ENCODE peak calls at places on chromosome 5, in nine cellular contexts. V is fibroblast of the aortic adventitia, Y is HCT116, M is K562, C is AG10803, R is GM12865, A is dorsolateral prefrontal cortex, T is astrocyte of the cerebellum, L is PC-9. X is an unnamed sample.

GRCh38 chr5:169970911-169971436 is 9.3 kb downstream of the INSYN2B start:
- DNase-seq in V (peak), Y (no peak), M (no peak), C (peak), R (no peak), A (no peak), T (peak), L (peak), X (no peak)

GRCh38 chr5:178339272-178339671 is 106.7 kb upstream of the PHYKPL start:
- DNase-seq in V (no peak), Y (no peak), M (no peak), C (no peak), R (no peak), A (no peak), T (no peak), L (no peak), X (no peak)

GRCh38 chr5:158590936-158591863 is 508.5 kb downstream of the EBF1 start:
- DNase-seq in V (peak), Y (no peak), M (no peak), C (peak), R (no peak), A (no peak), T (peak), L (no peak), X (no peak)

GRCh38 chr5:134189031-134189430 is 12.3 kb upstream of the SKP1 start:
- DNase-seq in V (no peak), Y (no peak), M (no peak), C (no peak), R (no peak), A (no peak), T (no peak), L (no peak), X (no peak)

GRCh38 chr5:44365351-44365750 is 23.9 kb downstream of the FGF10 start:
- DNase-seq in V (peak), Y (no peak), M (no peak), C (peak), R (no peak), A (no peak), T (no peak), L (no peak), X (no peak)

GRCh38 chr5:82749453-82749852 is 327.7 kb downstream of the TMEM167A start:
- DNase-seq in V (peak), Y (no peak), M (no peak), C (no peak), R (no peak), A (no peak), T (no peak), L (no peak), X (no peak)

GRCh38 chr5:154476343-154477213 is 1.4 kb downstream of the HAND1 start:
- DNase-seq in V (no peak), Y (no peak), M (no peak), C (no peak), R (no peak), A (no peak), T (no peak), L (no peak), X (no peak)

GRCh38 chr5:83924891-83925290 is 204.2 kb upstream of the HAPLN1 start:
- DNase-seq in V (peak), Y (no peak), M (no peak), C (peak), R (no peak), A (no peak), T (no peak), L (no peak), X (no peak)

GRCh38 chr5:96425436-96425835 is 7.6 kb downstream of the PCSK1 start:
- DNase-seq in V (no peak), Y (no peak), M (no peak), C (no peak), R (no peak), A (no peak), T (no peak), L (no peak), X (no peak)

GRCh38 chr5:76332620-76333170 is 70.4 kb upstream of the IQGAP2 start:
- DNase-seq in V (no peak), Y (no peak), M (no peak), C (no peak), R (no peak), A (no peak), T (no peak), L (no peak), X (no peak)

GRCh38 chr5:73541981-73542380 is 23.5 kb downstream of the ANKRA2 start:
- DNase-seq in V (peak), Y (no peak), M (no peak), C (no peak), R (no peak), A (no peak), T (no peak), L (no peak), X (peak)

GRCh38 chr5:87413116-87413645 is 451 bp upstream of the CCNH start:
- DNase-seq in V (no peak), Y (no peak), M (no peak), C (peak), R (no peak), A (no peak), T (no peak), L (no peak), X (no peak)

GRCh38 chr5:134459491-134459890 is 47.8 kb upstream of the CDKN2AIPNL start:
- DNase-seq in V (no peak), Y (no peak), M (no peak), C (no peak), R (no peak), A (no peak), T (no peak), L (no peak), X (no peak)

GRCh38 chr5:77607324-77607723 is 31.2 kb downstream of the OTP start:
- DNase-seq in V (no peak), Y (no peak), M (no peak), C (no peak), R (no peak), A (no peak), T (no peak), L (no peak), X (no peak)

GRCh38 chr5:126486332-126486731 is 63.1 kb downstream of the GRAMD2B start:
- DNase-seq in V (no peak), Y (no peak), M (no peak), C (no peak), R (no peak), A (no peak), T (no peak), L (no peak), X (no peak)

GRCh38 chr5:40987349-40987748 is 78.1 kb downstream of the C7 start:
- DNase-seq in V (no peak), Y (no peak), M (no peak), C (no peak), R (no peak), A (no peak), T (no peak), L (no peak), X (no peak)

GRCh38 chr5:421287-421880 is 21.6 kb upstream of the EXOC3 start:
- DNase-seq in V (no peak), Y (no peak), M (no peak), C (no peak), R (no peak), A (no peak), T (no peak), L (no peak), X (no peak)

GRCh38 chr5:34803974-34804373 is 35.0 kb upstream of the TTC23L start:
- DNase-seq in V (peak), Y (no peak), M (no peak), C (peak), R (no peak), A (no peak), T (no peak), L (no peak), X (no peak)

GRCh38 chr5:94911285-94911684 is 292.8 kb downstream of the SLF1 start:
- DNase-seq in V (no peak), Y (no peak), M (no peak), C (no peak), R (peak), A (no peak), T (no peak), L (no peak), X (no peak)

GRCh38 chr5:51382759-51383493 is at the start of gene ISL1:
- DNase-seq in V (peak), Y (peak), M (peak), C (peak), R (no peak), A (no peak), T (no peak), L (no peak), X (peak)

GRCh38 chr5:1856596-1857255 is 26.0 kb downstream of the IRX4 start:
- DNase-seq in V (no peak), Y (no peak), M (no peak), C (no peak), R (no peak), A (no peak), T (no peak), L (no peak), X (no peak)

GRCh38 chr5:176768174-176768970 is 42.0 kb upstream of the UNC5A start:
- DNase-seq in V (no peak), Y (no peak), M (no peak), C (no peak), R (no peak), A (no peak), T (no peak), L (no peak), X (no peak)

GRCh38 chr5:101437341-101437740 is 534.3 kb upstream of the ST8SIA4 start:
- DNase-seq in V (no peak), Y (no peak), M (no peak), C (no peak), R (no peak), A (no peak), T (no peak), L (no peak), X (no peak)

GRCh38 chr5:61416410-61416809 is 84.4 kb downstream of the ZSWIM6 start:
- DNase-seq in V (no peak), Y (peak), M (no peak), C (no peak), R (no peak), A (no peak), T (no peak), L (no peak), X (no peak)

GRCh38 chr5:59332236-59332973 is 561.1 kb downstream of the PDE4D start:
- DNase-seq in V (no peak), Y (no peak), M (no peak), C (no peak), R (no peak), A (no peak), T (no peak), L (no peak), X (no peak)

GRCh38 chr5:153797484-153797883 is 241.2 kb downstream of the FAM114A2 start:
- DNase-seq in V (no peak), Y (no peak), M (no peak), C (no peak), R (peak), A (no peak), T (no peak), L (no peak), X (no peak)

GRCh38 chr5:151483176-151483575 is 35.8 kb downstream of the SLC36A1 start:
- DNase-seq in V (no peak), Y (no peak), M (no peak), C (peak), R (no peak), A (no peak), T (no peak), L (no peak), X (no peak)

GRCh38 chr5:108212775-108213346 is 169.0 kb downstream of the FBXL17 start:
- DNase-seq in V (peak), Y (no peak), M (no peak), C (peak), R (peak), A (no peak), T (no peak), L (peak), X (no peak)

GRCh38 chr5:607541-608285 is 4.4 kb upstream of the CEP72 start:
- DNase-seq in V (no peak), Y (no peak), M (no peak), C (no peak), R (peak), A (peak), T (no peak), L (no peak), X (no peak)

GRCh38 chr5:119028575-119028974 is 40.2 kb upstream of the DTWD2 start:
- DNase-seq in V (no peak), Y (no peak), M (no peak), C (no peak), R (peak), A (no peak), T (no peak), L (no peak), X (no peak)

GRCh38 chr5:119033135-119033534 is 37.8 kb upstream of the DMXL1 start:
- DNase-seq in V (no peak), Y (no peak), M (no peak), C (no peak), R (no peak), A (no peak), T (no peak), L (no peak), X (no peak)

GRCh38 chr5:119032653-119033052 is 38.2 kb upstream of the DMXL1 start:
- DNase-seq in V (no peak), Y (no peak), M (no peak), C (no peak), R (peak), A (no peak), T (no peak), L (no peak), X (no peak)

GRCh38 chr5:119031905-119032304 is 39.0 kb upstream of the DMXL1 start:
- DNase-seq in V (no peak), Y (peak), M (peak), C (no peak), R (peak), A (no peak), T (no peak), L (no peak), X (no peak)

GRCh38 chr5:119031047-119031886 is 39.6 kb upstream of the DMXL1 start:
- DNase-seq in V (no peak), Y (no peak), M (no peak), C (no peak), R (peak), A (no peak), T (no peak), L (no peak), X (no peak)
- H3K4me3 ChIP-seq in V (no peak), Y (no peak), M (no peak), C (no peak), R (peak), A (no peak), T (no peak), L (no peak), X (no peak)

GRCh38 chr5:16642896-16643295 is 26.1 kb upstream of the RETREG1 start:
- DNase-seq in V (no peak), Y (no peak), M (no peak), C (no peak), R (no peak), A (no peak), T (no peak), L (no peak), X (no peak)
- TF ChIP-seq CTCF in V (no peak), Y (no peak), M (no peak), C (no peak), R (no peak), A (no peak), T (no peak), L (no peak), X (no peak)

DNA sequence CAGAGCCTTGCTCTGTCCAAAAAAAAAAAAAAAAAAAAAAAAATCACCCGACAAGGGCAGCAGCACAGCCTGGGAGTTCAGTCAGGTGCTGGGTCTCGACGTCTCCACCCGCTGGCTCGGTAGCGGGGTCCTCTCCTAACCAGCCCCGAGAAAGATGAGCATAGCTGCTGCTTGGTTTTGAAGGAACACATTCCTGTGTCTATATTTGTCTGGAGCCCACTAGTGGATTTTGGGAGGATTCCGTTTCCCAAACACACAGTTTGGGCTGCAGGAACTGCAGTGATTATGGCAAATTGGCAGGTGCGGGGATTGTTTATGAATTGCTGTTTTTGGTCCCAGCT is 1.2 kb downstream of the OTULINL start:
- DNase-seq in V (peak), Y (no peak), M (no peak), C (no peak), R (no peak), A (no peak), T (no peak), L (no peak), X (no peak)
- H3K4me3 ChIP-seq in V (no peak), Y (peak), M (no peak), C (peak), R (no peak), A (peak), T (no peak), L (peak), X (peak)

DNA sequence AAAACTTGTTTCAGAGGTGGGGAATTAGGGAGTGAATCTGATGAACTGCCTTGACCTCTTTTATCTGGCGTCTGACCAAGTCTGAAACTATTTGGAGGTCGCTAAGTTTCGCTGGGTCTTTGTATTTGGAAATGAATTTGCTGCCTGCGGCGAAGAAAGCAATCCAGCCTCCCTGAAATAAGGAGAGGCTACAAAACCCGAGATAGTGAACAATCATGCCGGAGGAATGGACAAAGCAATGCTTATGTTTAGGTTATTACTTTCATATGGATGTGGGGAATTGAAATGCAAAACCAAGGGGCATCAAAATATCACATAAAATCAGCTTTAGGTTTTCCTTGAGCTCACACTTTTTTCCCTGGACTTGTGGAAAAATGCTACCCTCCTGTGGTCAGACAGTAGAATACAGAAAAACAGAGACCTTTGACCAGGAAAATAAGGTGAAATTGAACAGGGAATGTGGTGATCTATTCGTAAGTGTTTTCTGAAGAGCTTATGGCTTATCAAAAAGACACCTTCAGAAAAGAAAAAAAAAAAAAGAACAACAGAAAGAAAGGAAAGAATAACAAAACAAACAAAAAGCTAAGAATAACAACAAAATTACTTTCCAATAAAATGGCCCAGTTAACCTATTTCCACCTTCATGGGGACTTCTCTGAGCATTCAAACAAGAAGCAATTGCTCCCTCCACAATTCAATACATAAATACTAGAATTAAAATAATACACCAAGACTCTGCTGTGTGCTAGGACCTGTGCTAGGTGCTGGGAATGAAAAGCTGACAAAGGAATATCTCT is 68.6 kb upstream of the DPYSL3 start:
- DNase-seq in V (peak), Y (peak), M (peak), C (peak), R (peak), A (no peak), T (no peak), L (no peak), X (peak)
- TF ChIP-seq CTCF in V (peak), Y (peak), M (no peak), C (peak), R (peak), A (peak), T (peak), L (peak), X (peak)

GRCh38 chr5:174313615-174314014 is 268.1 kb downstream of the NSG2 start:
- DNase-seq in V (no peak), Y (no peak), M (no peak), C (no peak), R (no peak), A (no peak), T (no peak), L (no peak), X (no peak)

GRCh38 chr5:174311121-174311520 is 265.6 kb downstream of the NSG2 start:
- DNase-seq in V (no peak), Y (no peak), M (no peak), C (no peak), R (no peak), A (no peak), T (no peak), L (no peak), X (no peak)

GRCh38 chr5:174312641-174313040 is 267.1 kb downstream of the NSG2 start:
- DNase-seq in V (no peak), Y (no peak), M (no peak), C (no peak), R (no peak), A (no peak), T (no peak), L (no peak), X (no peak)

GRCh38 chr5:174311531-174312269 is 266.2 kb downstream of the NSG2 start:
- DNase-seq in V (peak), Y (no peak), M (peak), C (peak), R (peak), A (peak), T (peak), L (peak), X (no peak)

GRCh38 chr5:174312270-174312617 is 266.7 kb downstream of the NSG2 start:
- DNase-seq in V (no peak), Y (no peak), M (no peak), C (no peak), R (no peak), A (no peak), T (no peak), L (no peak), X (no peak)
- H3K4me3 ChIP-seq in V (peak), Y (no peak), M (no peak), C (no peak), R (no peak), A (peak), T (no peak), L (no peak), X (no peak)

X was measured in LNCaP clone FGC.